ENCODE peak calls at places on chromosome 3, in seven cellular contexts. One of them, this sample, is unnamed.

GRCh38 chr3:181292984-181293383 is 303.4 kb upstream of the DNAJC19 start:
- DNase-seq in OCI-LY7: no peak
- DNase-seq in upper lobe of left lung: no peak
- DNase-seq in body of pancreas: no peak
- DNase-seq in HCT116: no peak
- DNase-seq in colonic mucosa: no peak
- DNase-seq in kidney: no peak
- DNase-seq in this sample: no peak

GRCh38 chr3:102979682-102980378 is 545.0 kb downstream of the ZPLD1 start:
- DNase-seq in kidney: peak; percentile 79
- DNase-seq in body of pancreas: peak; percentile 94
- DNase-seq in HCT116: peak; percentile 89
- DNase-seq in colonic mucosa: peak; percentile 29
- DNase-seq in OCI-LY7: no peak
- DNase-seq in upper lobe of left lung: peak; percentile 23
- DNase-seq in this sample: no peak

GRCh38 chr3:159249472-159250131 is 447.7 kb downstream of the MFSD1 start:
- DNase-seq in body of pancreas: no peak
- DNase-seq in HCT116: no peak
- DNase-seq in OCI-LY7: no peak
- DNase-seq in upper lobe of left lung: no peak
- DNase-seq in kidney: no peak
- DNase-seq in colonic mucosa: no peak
- DNase-seq in this sample: no peak

GRCh38 chr3:158403013-158403412 is 168.0 kb upstream of the MLF1 start:
- DNase-seq in HCT116: no peak
- DNase-seq in body of pancreas: no peak
- DNase-seq in kidney: no peak
- DNase-seq in OCI-LY7: no peak
- DNase-seq in colonic mucosa: no peak
- DNase-seq in upper lobe of left lung: no peak
- DNase-seq in this sample: no peak

GRCh38 chr3:155248531-155249187 is 44.8 kb downstream of the STRIT1 start:
- DNase-seq in kidney: no peak
- DNase-seq in body of pancreas: no peak
- DNase-seq in OCI-LY7: no peak
- DNase-seq in HCT116: no peak
- DNase-seq in colonic mucosa: no peak
- DNase-seq in upper lobe of left lung: no peak
- DNase-seq in this sample: no peak

GRCh38 chr3:40044487-40044886 is 235.1 kb downstream of the MYRIP start:
- DNase-seq in upper lobe of left lung: no peak
- DNase-seq in kidney: no peak
- DNase-seq in body of pancreas: no peak
- DNase-seq in OCI-LY7: no peak
- DNase-seq in colonic mucosa: no peak
- DNase-seq in HCT116: no peak
- DNase-seq in this sample: no peak

GRCh38 chr3:14228611-14229470 is 50.2 kb downstream of the LSM3 start:
- DNase-seq in HCT116: no peak
- DNase-seq in body of pancreas: no peak
- DNase-seq in OCI-LY7: peak; percentile 64
- DNase-seq in kidney: no peak
- DNase-seq in upper lobe of left lung: peak; percentile 50
- DNase-seq in colonic mucosa: peak; percentile 18
- DNase-seq in this sample: no peak

GRCh38 chr3:105944281-105944680 is 75.5 kb upstream of the CBLB start:
- DNase-seq in body of pancreas: no peak
- DNase-seq in kidney: no peak
- DNase-seq in HCT116: no peak
- DNase-seq in OCI-LY7: no peak
- DNase-seq in upper lobe of left lung: no peak
- DNase-seq in colonic mucosa: no peak
- DNase-seq in this sample: no peak

GRCh38 chr3:190130700-190131099 is 10.0 kb upstream of the P3H2 start:
- DNase-seq in upper lobe of left lung: no peak
- DNase-seq in body of pancreas: no peak
- DNase-seq in kidney: no peak
- DNase-seq in OCI-LY7: no peak
- DNase-seq in HCT116: no peak
- DNase-seq in colonic mucosa: no peak
- DNase-seq in this sample: no peak

GRCh38 chr3:20013396-20013795 is 1.3 kb upstream of the PP2D1 start:
- DNase-seq in kidney: no peak
- DNase-seq in body of pancreas: no peak
- DNase-seq in OCI-LY7: no peak
- DNase-seq in HCT116: no peak
- DNase-seq in upper lobe of left lung: no peak
- DNase-seq in colonic mucosa: no peak
- DNase-seq in this sample: no peak

GRCh38 chr3:152030320-152030719 is 156.9 kb downstream of the SUCNR1 start:
- DNase-seq in kidney: no peak
- DNase-seq in HCT116: no peak
- DNase-seq in body of pancreas: no peak
- DNase-seq in colonic mucosa: no peak
- DNase-seq in OCI-LY7: no peak
- DNase-seq in upper lobe of left lung: no peak
- DNase-seq in this sample: no peak

GRCh38 chr3:195123196-195123805 is 147.7 kb downstream of the XXYLT1 start:
- DNase-seq in HCT116: no peak
- DNase-seq in colonic mucosa: no peak
- DNase-seq in body of pancreas: no peak
- DNase-seq in OCI-LY7: no peak
- DNase-seq in upper lobe of left lung: no peak
- DNase-seq in kidney: no peak
- DNase-seq in this sample: no peak
- TF ChIP-seq CTCF in HCT116: no peak
- TF ChIP-seq CTCF in colonic mucosa: no peak
- TF ChIP-seq CTCF in body of pancreas: no peak
- TF ChIP-seq CTCF in OCI-LY7: peak; percentile 45
- TF ChIP-seq CTCF in upper lobe of left lung: no peak
- TF ChIP-seq CTCF in kidney: no peak
- TF ChIP-seq CTCF in this sample: no peak

GRCh38 chr3:32198011-32198410 is 40.5 kb upstream of the CMTM8 start:
- DNase-seq in body of pancreas: no peak
- DNase-seq in colonic mucosa: no peak
- DNase-seq in kidney: no peak
- DNase-seq in HCT116: no peak
- DNase-seq in upper lobe of left lung: no peak
- DNase-seq in OCI-LY7: no peak
- DNase-seq in this sample: no peak

GRCh38 chr3:32202496-32202895 is 36.0 kb upstream of the CMTM8 start:
- DNase-seq in OCI-LY7: no peak
- DNase-seq in colonic mucosa: no peak
- DNase-seq in body of pancreas: no peak
- DNase-seq in HCT116: no peak
- DNase-seq in upper lobe of left lung: no peak
- DNase-seq in kidney: no peak
- DNase-seq in this sample: no peak

GRCh38 chr3:32200991-32201758 is 37.3 kb upstream of the CMTM8 start:
- DNase-seq in kidney: peak; percentile 70
- DNase-seq in colonic mucosa: no peak
- DNase-seq in OCI-LY7: no peak
- DNase-seq in body of pancreas: no peak
- DNase-seq in HCT116: no peak
- DNase-seq in upper lobe of left lung: no peak
- DNase-seq in this sample: no peak

GRCh38 chr3:32198714-32199113 is 39.8 kb upstream of the CMTM8 start:
- DNase-seq in kidney: no peak
- DNase-seq in body of pancreas: no peak
- DNase-seq in colonic mucosa: no peak
- DNase-seq in HCT116: no peak
- DNase-seq in upper lobe of left lung: no peak
- DNase-seq in OCI-LY7: no peak
- DNase-seq in this sample: no peak

DNA sequence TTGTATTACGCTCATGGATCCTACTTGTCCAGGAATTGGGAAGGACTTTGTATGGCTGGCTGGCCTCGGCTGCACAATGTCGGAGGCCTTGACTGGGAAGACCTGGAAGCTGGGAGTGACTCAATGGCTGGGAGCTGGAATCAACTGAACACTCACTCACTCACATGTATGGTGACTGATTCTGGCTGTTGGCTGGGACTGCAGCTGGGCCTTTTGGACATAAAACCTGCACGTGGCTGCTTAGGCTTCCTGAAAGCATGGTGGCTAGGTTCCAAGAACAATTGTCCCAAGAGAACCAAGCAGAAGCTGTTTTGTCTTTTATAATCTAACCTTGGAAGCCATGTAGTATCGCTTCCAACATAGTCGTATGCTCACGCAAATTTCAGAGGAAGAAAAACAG is 38.0 kb upstream of the CMTM8 start:
- DNase-seq in colonic mucosa: no peak
- DNase-seq in body of pancreas: peak; percentile 35
- DNase-seq in OCI-LY7: no peak
- DNase-seq in kidney: peak; percentile 82
- DNase-seq in upper lobe of left lung: peak; percentile 37
- DNase-seq in HCT116: no peak
- DNase-seq in this sample: no peak
- H3K27ac ChIP-seq in colonic mucosa: no peak overlapping the region
- H3K27ac ChIP-seq in body of pancreas: no peak overlapping the region
- H3K27ac ChIP-seq in OCI-LY7: no peak overlapping the region
- H3K27ac ChIP-seq in kidney: peak overlapping the region; percentile 71
- H3K27ac ChIP-seq in upper lobe of left lung: peak overlapping the region; percentile 86
- H3K27ac ChIP-seq in HCT116: no peak overlapping the region
- H3K27ac ChIP-seq in this sample: peak overlapping the region; percentile 72

DNA sequence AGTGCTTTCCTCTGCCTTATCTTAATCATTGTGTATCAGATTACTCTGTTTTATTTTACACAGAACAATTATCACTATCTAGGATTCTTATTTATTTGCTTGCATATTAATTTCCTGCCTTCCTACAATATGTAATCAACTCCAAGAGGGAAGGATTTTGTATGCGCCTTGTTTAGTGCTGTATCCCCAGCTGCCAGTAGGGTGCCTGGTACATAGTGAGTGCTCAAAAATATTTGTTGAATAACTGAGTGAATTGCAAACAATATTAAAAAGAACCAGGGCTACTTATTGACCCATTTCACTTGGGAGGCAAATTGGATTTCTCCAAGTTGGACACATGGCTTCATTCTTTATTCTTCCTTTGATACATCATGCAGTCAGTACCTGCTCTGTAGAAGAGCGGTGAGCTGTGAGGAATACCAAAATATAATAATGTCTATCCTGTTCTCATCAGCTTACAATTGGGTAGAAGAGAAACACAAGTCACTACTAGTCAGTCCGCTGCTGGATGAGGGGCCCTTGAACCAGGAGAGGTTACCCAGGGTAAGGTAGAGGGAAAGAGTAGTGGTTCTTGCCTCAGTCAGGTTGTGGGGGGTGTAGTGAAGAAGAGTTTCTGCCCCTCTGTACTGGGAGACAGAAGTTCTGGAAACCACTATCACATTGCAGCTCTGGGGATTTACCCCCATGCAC is 233.9 kb upstream of the ZBTB20 start:
- DNase-seq in body of pancreas: no peak
- DNase-seq in OCI-LY7: no peak
- DNase-seq in upper lobe of left lung: no peak
- DNase-seq in HCT116: no peak
- DNase-seq in colonic mucosa: no peak
- DNase-seq in kidney: no peak
- DNase-seq in this sample: no peak
- TF ChIP-seq CTCF in body of pancreas: no peak
- TF ChIP-seq CTCF in OCI-LY7: no peak
- TF ChIP-seq CTCF in upper lobe of left lung: no peak
- TF ChIP-seq CTCF in HCT116: no peak
- TF ChIP-seq CTCF in colonic mucosa: no peak
- TF ChIP-seq CTCF in kidney: no peak
- TF ChIP-seq CTCF in this sample: no peak

GRCh38 chr3:171804618-171805389 is 5.5 kb downstream of the PLD1 start:
- DNase-seq in OCI-LY7: no peak
- DNase-seq in upper lobe of left lung: no peak
- DNase-seq in kidney: no peak
- DNase-seq in body of pancreas: no peak
- DNase-seq in HCT116: no peak
- DNase-seq in colonic mucosa: no peak
- DNase-seq in this sample: no peak

GRCh38 chr3:171807806-171808205 is 2.5 kb downstream of the PLD1 start:
- DNase-seq in HCT116: no peak
- DNase-seq in kidney: no peak
- DNase-seq in upper lobe of left lung: no peak
- DNase-seq in colonic mucosa: no peak
- DNase-seq in body of pancreas: no peak
- DNase-seq in OCI-LY7: no peak
- DNase-seq in this sample: no peak

GRCh38 chr3:171805687-171806086 is 4.6 kb downstream of the PLD1 start:
- DNase-seq in body of pancreas: no peak
- DNase-seq in OCI-LY7: no peak
- DNase-seq in colonic mucosa: no peak
- DNase-seq in HCT116: no peak
- DNase-seq in kidney: no peak
- DNase-seq in upper lobe of left lung: no peak
- DNase-seq in this sample: no peak

GRCh38 chr3:171806200-171807128 is 3.8 kb downstream of the PLD1 start:
- DNase-seq in colonic mucosa: no peak
- DNase-seq in upper lobe of left lung: no peak
- DNase-seq in kidney: no peak
- DNase-seq in HCT116: no peak
- DNase-seq in body of pancreas: no peak
- DNase-seq in OCI-LY7: no peak
- DNase-seq in this sample: no peak

DNA sequence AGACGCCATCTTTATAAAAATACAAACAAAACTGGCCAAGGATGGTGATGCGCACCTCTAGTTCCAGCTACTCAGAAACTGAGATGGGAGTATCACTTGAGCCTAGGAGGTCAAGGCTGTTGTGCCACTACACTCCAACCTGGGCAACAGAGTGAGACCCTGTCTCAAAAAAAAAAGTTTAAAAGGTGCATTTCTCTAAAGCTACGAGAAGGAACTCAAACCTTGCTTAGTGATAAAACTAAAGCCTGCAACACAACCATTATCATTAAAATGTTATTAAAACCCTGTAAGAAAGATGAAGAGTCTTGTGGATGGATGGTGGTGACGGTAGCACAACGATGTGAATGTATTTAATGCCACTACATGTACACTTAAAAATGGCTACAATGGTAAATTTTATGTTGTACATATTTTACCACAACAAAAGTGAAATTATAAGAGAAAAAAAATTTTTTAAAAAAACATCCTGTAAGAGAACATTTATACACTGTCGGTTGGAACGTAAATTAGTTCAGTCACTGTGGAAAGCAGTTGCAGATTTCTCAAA is 3.1 kb downstream of the PLD1 start:
- DNase-seq in OCI-LY7: no peak
- DNase-seq in colonic mucosa: no peak
- DNase-seq in upper lobe of left lung: no peak
- DNase-seq in kidney: no peak
- DNase-seq in HCT116: no peak
- DNase-seq in body of pancreas: no peak
- DNase-seq in this sample: no peak
- H3K27ac ChIP-seq in OCI-LY7: no peak overlapping the region
- H3K27ac ChIP-seq in colonic mucosa: peak overlapping the region; percentile 70
- H3K27ac ChIP-seq in upper lobe of left lung: peak overlapping the region; percentile 43
- H3K27ac ChIP-seq in kidney: no peak overlapping the region
- H3K27ac ChIP-seq in HCT116: no peak overlapping the region
- H3K27ac ChIP-seq in body of pancreas: peak overlapping the region; percentile 40
- H3K27ac ChIP-seq in this sample: no peak overlapping the region

DNA sequence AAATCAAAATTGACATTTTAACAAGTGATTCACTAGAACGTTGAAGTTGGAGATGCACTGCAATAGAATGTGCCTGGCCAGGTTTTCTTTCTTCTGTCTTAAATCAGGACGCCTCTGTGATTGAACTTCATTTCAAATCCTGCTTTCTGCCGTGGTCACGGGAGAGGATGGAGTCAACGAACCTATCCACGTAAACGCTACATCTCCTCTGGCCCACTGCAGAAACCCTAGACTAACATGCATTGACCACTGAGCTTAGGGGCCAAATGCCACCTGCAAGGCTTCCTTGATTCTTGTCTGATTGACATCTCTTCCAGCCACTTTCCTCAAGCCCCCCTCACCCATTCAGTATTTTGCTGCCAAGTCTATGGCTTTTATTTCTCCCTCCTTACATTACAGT is 6.3 kb upstream of the MECOM start:
- DNase-seq in body of pancreas: no peak
- DNase-seq in colonic mucosa: no peak
- DNase-seq in OCI-LY7: no peak
- DNase-seq in HCT116: no peak
- DNase-seq in upper lobe of left lung: no peak
- DNase-seq in kidney: no peak
- DNase-seq in this sample: no peak
- TF ChIP-seq CTCF in body of pancreas: no peak
- TF ChIP-seq CTCF in colonic mucosa: no peak
- TF ChIP-seq CTCF in OCI-LY7: no peak
- TF ChIP-seq CTCF in HCT116: no peak
- TF ChIP-seq CTCF in upper lobe of left lung: no peak
- TF ChIP-seq CTCF in kidney: no peak
- TF ChIP-seq CTCF in this sample: no peak